ENCODE peak calls at places on chromosome 13, in four cellular contexts. B is tibial artery, R is WTC11, P is lung. I is an unnamed sample.

GRCh38 chr13:73492811-73493210 is 434.0 kb downstream of the KLF5 start:
- DNase-seq in B (no peak), R (no peak), P (no peak), I (no peak)

GRCh38 chr13:54287062-54287764 is 1258.6 kb downstream of the OLFM4 start:
- DNase-seq in B (no peak), R (no peak), P (no peak), I (no peak)

GRCh38 chr13:26707122-26708006 is 53.2 kb downstream of the GPR12 start:
- DNase-seq in B (no peak), R (peak; percentile 71), P (no peak), I (no peak)

GRCh38 chr13:100546713-100547405 is 41.7 kb downstream of the GGACT start:
- DNase-seq in B (peak; percentile 60), R (no peak), P (no peak), I (no peak)

GRCh38 chr13:97226788-97227627 is 4.9 kb downstream of the MBNL2 start:
- DNase-seq in B (no peak), R (no peak), P (no peak), I (no peak)

GRCh38 chr13:40666058-40666904 is at the start of gene FOXO1:
- DNase-seq in B (peak; percentile 95), R (peak; percentile 80), P (peak; percentile 83), I (peak; percentile 96)

GRCh38 chr13:78100481-78100880 is 181.8 kb upstream of the EDNRB start:
- DNase-seq in B (no peak), R (no peak), P (no peak), I (no peak)

GRCh38 chr13:27131202-27131623 is 40.4 kb downstream of the USP12 start:
- DNase-seq in B (no peak), R (no peak), P (peak; percentile 70), I (no peak)

GRCh38 chr13:98293103-98293502 is 116.0 kb upstream of the RNF113B start:
- DNase-seq in B (no peak), R (no peak), P (peak; percentile 46), I (no peak)

GRCh38 chr13:40120288-40120687 is 464.8 kb downstream of the COG6 start:
- DNase-seq in B (no peak), R (no peak), P (no peak), I (no peak)

GRCh38 chr13:97367016-97367415 is 67.0 kb upstream of the RAP2A start:
- DNase-seq in B (no peak), R (no peak), P (no peak), I (no peak)

GRCh38 chr13:90305796-90306195 is 1041.7 kb upstream of the MIR17HG start:
- DNase-seq in B (no peak), R (no peak), P (no peak), I (no peak)

GRCh38 chr13:62119739-62120700 is 704.4 kb upstream of the PCDH20 start:
- DNase-seq in B (no peak), R (no peak), P (no peak), I (no peak)

GRCh38 chr13:36907801-36908200 is 12.2 kb downstream of the SMAD9 start:
- DNase-seq in B (no peak), R (no peak), P (no peak), I (no peak)

GRCh38 chr13:20492036-20492435 is 33.6 kb downstream of the CRYL1 start:
- DNase-seq in B (no peak), R (no peak), P (no peak), I (no peak)

GRCh38 chr13:58478858-58479257 is 847.3 kb downstream of the PCDH17 start:
- DNase-seq in B (no peak), R (no peak), P (no peak), I (no peak)

GRCh38 chr13:21175656-21176194 is 627 bp downstream of the SKA3 start:
- DNase-seq in B (no peak), R (no peak), P (no peak), I (no peak)

GRCh38 chr13:110382229-110382628 is 75.1 kb downstream of the COL4A2 start:
- DNase-seq in B (no peak), R (no peak), P (no peak), I (no peak)

GRCh38 chr13:68988176-68988575 is 1119.5 kb upstream of the ATXN8OS start:
- DNase-seq in B (no peak), R (no peak), P (no peak), I (no peak)

GRCh38 chr13:92316030-92316429 is 910.6 kb upstream of the GPC6 start:
- DNase-seq in B (no peak), R (no peak), P (no peak), I (no peak)

GRCh38 chr13:94249512-94249911 is 230.0 kb downstream of the DCT start:
- DNase-seq in B (no peak), R (no peak), P (no peak), I (no peak)

GRCh38 chr13:105334211-105334610 is 1201.3 kb downstream of the EFNB2 start:
- DNase-seq in B (no peak), R (no peak), P (no peak), I (no peak)

GRCh38 chr13:94233401-94233800 is 246.1 kb downstream of the DCT start:
- DNase-seq in B (no peak), R (no peak), P (no peak), I (no peak)

GRCh38 chr13:41001695-41002094 is 17.4 kb downstream of the ELF1 start:
- DNase-seq in B (no peak), R (no peak), P (no peak), I (no peak)

GRCh38 chr13:25687622-25688225 is 315.9 kb downstream of the ATP8A2 start:
- DNase-seq in B (no peak), R (no peak), P (no peak), I (peak; percentile 66)

GRCh38 chr13:23140492-23140891 is 40.3 kb upstream of the SGCG start:
- DNase-seq in B (no peak), R (no peak), P (no peak), I (no peak)

GRCh38 chr13:67100723-67101122 is 129.4 kb downstream of the PCDH9 start:
- DNase-seq in B (no peak), R (no peak), P (no peak), I (no peak)

GRCh38 chr13:53201454-53202225 is 173.0 kb downstream of the OLFM4 start:
- DNase-seq in B (no peak), R (peak; percentile 65), P (no peak), I (no peak)

GRCh38 chr13:74687452-74688180 is 553.4 kb upstream of the KLF12 start:
- DNase-seq in B (no peak), R (no peak), P (no peak), I (no peak)

GRCh38 chr13:98393873-98394272 is 183.0 kb downstream of the STK24 start:
- DNase-seq in B (no peak), R (no peak), P (no peak), I (no peak)

GRCh38 chr13:30241537-30241936 is 65.8 kb downstream of the KATNAL1 start:
- DNase-seq in B (no peak), R (no peak), P (no peak), I (no peak)

GRCh38 chr13:90968510-90968909 is 379.0 kb upstream of the MIR17HG start:
- DNase-seq in B (no peak), R (peak; percentile 52), P (no peak), I (no peak)

GRCh38 chr13:110070511-110071120 is 236.3 kb downstream of the COL4A1 start:
- DNase-seq in B (no peak), R (no peak), P (no peak), I (no peak)

GRCh38 chr13:28034256-28034655 is 45.8 kb upstream of the URAD start:
- DNase-seq in B (no peak), R (no peak), P (no peak), I (no peak)

GRCh38 chr13:90239130-90239529 is 1108.4 kb upstream of the MIR17HG start:
- DNase-seq in B (no peak), R (no peak), P (no peak), I (no peak)

GRCh38 chr13:109545964-109546363 is 240.4 kb downstream of the IRS2 start:
- DNase-seq in B (no peak), R (no peak), P (no peak), I (no peak)

GRCh38 chr13:23321534-23322241 is 111.8 kb downstream of the SACS start:
- DNase-seq in B (peak; percentile 74), R (no peak), P (no peak), I (no peak)

GRCh38 chr13:97435794-97436193 is 1.8 kb downstream of the RAP2A start:
- DNase-seq in B (no peak), R (no peak), P (no peak), I (no peak)

GRCh38 chr13:108297114-108297513 is 27.6 kb downstream of the TNFSF13B start:
- DNase-seq in B (no peak), R (no peak), P (no peak), I (no peak)
- TF ChIP-seq CTCF in B (no peak), R (no peak), P (no peak), I (no peak)

DNA sequence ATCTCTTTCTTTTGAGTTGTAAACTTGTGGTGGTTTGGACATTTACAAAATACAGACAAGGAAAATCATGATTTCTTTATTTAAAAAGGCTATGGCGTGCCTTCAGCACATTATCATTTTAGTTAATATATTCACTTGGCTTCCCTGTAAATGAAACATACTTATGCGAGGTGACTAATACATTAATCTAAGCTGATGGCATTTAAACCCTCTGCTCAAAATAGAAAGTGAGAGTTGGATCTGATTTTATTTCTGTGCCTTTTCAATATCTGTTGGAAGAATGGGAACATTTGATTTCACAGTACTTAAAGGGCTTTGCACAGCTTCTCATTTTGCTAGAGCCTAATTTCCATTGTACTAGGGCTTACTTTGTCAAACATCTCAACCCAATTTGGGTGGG is 289.9 kb downstream of the MTUS2 start:
- DNase-seq in B (no peak), R (no peak), P (no peak), I (no peak)
- TF ChIP-seq CTCF in B (no peak), R (no peak), P (no peak), I (no peak)

GRCh38 chr13:47794963-47795362 is 206.1 kb downstream of the SUCLA2 start:
- DNase-seq in B (no peak), R (no peak), P (no peak), I (no peak)
- TF ChIP-seq CTCF in B (no peak), R (peak; percentile 51), P (no peak), I (peak; percentile 31)

DNA sequence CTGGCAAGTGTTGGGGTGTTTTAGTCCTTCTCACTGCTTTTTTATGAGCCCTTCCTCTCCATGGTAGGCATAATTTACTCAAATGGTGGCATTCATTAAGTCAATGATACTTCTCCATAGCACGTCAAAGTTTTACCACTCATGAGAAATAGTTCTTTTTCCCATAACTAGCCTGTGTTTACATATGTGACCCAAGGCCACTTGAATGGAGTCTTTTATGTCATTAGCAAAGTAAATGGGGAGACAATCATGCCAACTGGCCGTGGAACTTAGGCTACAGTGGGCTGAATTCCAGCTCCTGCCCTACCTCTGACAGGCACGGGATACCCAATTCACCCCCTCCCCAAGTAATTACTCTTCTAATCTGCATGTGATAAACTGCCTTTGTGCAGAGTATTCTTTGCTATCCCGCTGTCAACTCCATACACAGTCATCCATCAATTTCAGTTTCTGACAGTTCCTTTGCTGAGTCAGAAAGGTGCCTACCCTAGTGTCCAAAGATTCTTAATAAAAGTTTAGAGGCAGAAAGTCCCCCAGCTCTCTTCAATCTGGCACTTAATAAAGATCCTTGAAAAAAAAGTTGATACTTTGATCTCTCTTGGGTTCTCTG is 16.9 kb downstream of the PROSER1 start:
- DNase-seq in B (no peak), R (no peak), P (no peak), I (no peak)
- TF ChIP-seq CTCF in B (no peak), R (no peak), P (no peak), I (no peak)